ENCODE peak calls at places on chromosome 14, in ten cellular contexts. W, N, R, S, J, O, K, Y, H and A are unnamed samples.

GRCh38 chr14:53857625-53858343 is 98.8 kb downstream of the BMP4 start:
- DNase-seq in O (no peak), W (no peak), S (no peak), K (no peak), H (no peak), J (no peak), N (no peak), R (no peak), Y (no peak), A (no peak)

GRCh38 chr14:75835156-75836141 is 146.3 kb downstream of the TGFB3 start:
- DNase-seq in R (no peak), O (no peak), H (no peak), Y (no peak), S (no peak), J (no peak), W (no peak), K (no peak), N (no peak), A (no peak)

GRCh38 chr14:61749264-61749663 is 13.0 kb upstream of the SNAPC1 start:
- DNase-seq in R (no peak), O (no peak), Y (no peak), H (no peak), S (no peak), W (peak; percentile 37), J (no peak), K (no peak), N (no peak), A (no peak)

GRCh38 chr14:74647834-74648361 is 35.9 kb upstream of the LTBP2 start:
- DNase-seq in O (no peak), Y (no peak), R (peak; percentile 57), S (no peak), N (no peak), J (no peak), H (no peak), K (no peak), W (no peak), A (no peak)

GRCh38 chr14:76676539-76676938 is 84.7 kb upstream of the VASH1 start:
- DNase-seq in R (no peak), W (no peak), O (no peak), J (no peak), S (no peak), N (no peak), K (no peak), Y (no peak), H (no peak), A (no peak)

GRCh38 chr14:91315844-91316267 is 71.4 kb upstream of the GPR68 start:
- DNase-seq in O (peak; percentile 89), K (no peak), N (no peak), H (no peak), W (no peak), Y (no peak), J (no peak), R (no peak), S (no peak), A (no peak)

GRCh38 chr14:96052541-96053105 is 13.5 kb downstream of the C14orf132 start:
- DNase-seq in O (no peak), N (no peak), H (no peak), W (peak; percentile 28), R (no peak), J (no peak), K (no peak), S (peak; percentile 19), Y (no peak), A (no peak)

GRCh38 chr14:86935241-86935640 is 1057.7 kb downstream of the GALC start:
- DNase-seq in K (no peak), Y (no peak), O (no peak), H (no peak), S (no peak), W (peak; percentile 61), J (no peak), N (no peak), R (peak; percentile 85), A (no peak)

GRCh38 chr14:90969493-90970166 is 90.8 kb downstream of the RPS6KA5 start:
- DNase-seq in J (no peak), W (no peak), R (no peak), O (no peak), K (no peak), S (no peak), H (no peak), Y (no peak), N (no peak), A (no peak)

GRCh38 chr14:95452176-95452889 is 64.1 kb downstream of the SYNE3 start:
- DNase-seq in W (no peak), H (peak; percentile 41), S (peak; percentile 60), N (no peak), O (no peak), R (no peak), Y (no peak), J (peak; percentile 48), K (no peak), A (no peak)

GRCh38 chr14:58899317-58899713 is 261.6 kb downstream of the DACT1 start:
- DNase-seq in H (no peak), N (no peak), R (peak; percentile 82), J (no peak), S (no peak), Y (no peak), W (peak; percentile 92), K (peak; percentile 73), O (no peak), A (no peak)

GRCh38 chr14:36105401-36105800 is 71.1 kb downstream of the PTCSC3 start:
- DNase-seq in S (no peak), O (no peak), Y (no peak), J (peak; percentile 16), K (no peak), H (no peak), W (no peak), N (no peak), R (no peak), A (no peak)

GRCh38 chr14:76500011-76500410 is 124.1 kb downstream of the ESRRB start:
- DNase-seq in K (peak; percentile 14), O (no peak), H (no peak), J (no peak), R (no peak), S (no peak), N (peak; percentile 12), Y (no peak), W (peak; percentile 20), A (no peak)

GRCh38 chr14:105945891-105946290 is 419.5 kb downstream of the TMEM121 start:
- DNase-seq in H (no peak), W (no peak), K (no peak), S (no peak), J (no peak), O (no peak), N (no peak), R (no peak), Y (no peak), A (no peak)
- TF ChIP-seq CTCF in H (no peak), W (no peak), K (no peak), S (peak; percentile 19), J (no peak), O (no peak), N (no peak), R (no peak), Y (no peak), A (no peak)

DNA sequence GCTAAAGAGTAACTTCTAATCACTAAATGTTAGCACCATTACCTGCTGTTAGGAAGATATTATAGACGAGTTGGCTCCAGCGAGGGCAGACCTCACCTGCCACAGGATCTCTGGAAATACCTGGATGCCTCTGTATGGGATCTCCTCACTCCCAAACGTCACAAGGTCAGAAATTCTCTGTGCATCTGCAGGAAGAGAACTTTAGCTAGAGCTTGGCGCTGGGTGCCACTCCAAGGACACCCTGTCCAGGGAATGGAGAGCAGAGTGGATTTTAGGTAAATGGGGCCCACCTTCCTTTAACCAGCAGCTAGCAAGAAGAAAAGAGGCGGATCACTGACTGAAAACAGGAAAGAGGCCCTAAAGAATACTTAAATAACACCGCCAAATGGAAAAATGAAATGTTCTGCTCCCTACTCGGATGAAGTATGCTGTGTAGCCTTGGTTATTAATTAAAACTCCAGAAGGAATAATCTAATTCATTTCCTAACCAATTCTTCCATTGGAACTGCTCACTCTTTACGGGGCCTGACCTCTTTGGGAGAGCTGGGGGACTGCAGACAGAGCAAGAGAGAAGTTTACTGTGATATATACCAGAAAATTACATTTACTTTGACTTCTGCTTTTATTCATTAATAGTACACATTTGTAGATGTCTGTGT is 4.2 kb upstream of the FOXG1 start:
- DNase-seq in J (no peak), Y (no peak), N (no peak), O (peak; percentile 16), S (no peak), R (no peak), H (no peak), W (no peak), K (no peak), A (no peak)
- TF ChIP-seq CTCF in J (no peak), Y (no peak), N (no peak), O (no peak), S (no peak), R (no peak), H (no peak), W (no peak), K (no peak), A (no peak)

GRCh38 chr14:103105580-103106168 is 11.1 kb downstream of the EXOC3L4 start:
- DNase-seq in J (no peak), O (peak; percentile 74), H (no peak), R (no peak), S (no peak), Y (no peak), W (no peak), K (no peak), N (no peak), A (no peak)
- TF ChIP-seq CTCF in J (no peak), O (peak; percentile 7), H (no peak), R (no peak), S (peak; percentile 38), Y (no peak), W (peak; percentile 7), K (no peak), N (no peak), A (no peak)

GRCh38 chr14:22888662-22889061 is 5.6 kb downstream of the REM2 start:
- DNase-seq in W (no peak), Y (no peak), R (no peak), N (no peak), K (no peak), J (no peak), S (no peak), O (no peak), H (no peak), A (no peak)

GRCh38 chr14:22887990-22888378 is 5.0 kb downstream of the REM2 start:
- DNase-seq in K (no peak), R (no peak), Y (peak; percentile 82), O (peak; percentile 68), J (no peak), W (no peak), H (no peak), S (no peak), N (no peak), A (no peak)

GRCh38 chr14:22887260-22887989 is 4.4 kb downstream of the REM2 start:
- DNase-seq in N (no peak), K (peak; percentile 63), W (peak; percentile 75), R (peak; percentile 89), Y (peak; percentile 67), S (peak; percentile 67), H (no peak), O (peak; percentile 80), J (peak; percentile 56), A (peak; percentile 25)

GRCh38 chr14:22892488-22892887 is 9.5 kb downstream of the REM2 start:
- DNase-seq in Y (peak; percentile 64), N (no peak), J (no peak), H (no peak), R (no peak), S (no peak), W (no peak), O (no peak), K (no peak), A (no peak)

DNA sequence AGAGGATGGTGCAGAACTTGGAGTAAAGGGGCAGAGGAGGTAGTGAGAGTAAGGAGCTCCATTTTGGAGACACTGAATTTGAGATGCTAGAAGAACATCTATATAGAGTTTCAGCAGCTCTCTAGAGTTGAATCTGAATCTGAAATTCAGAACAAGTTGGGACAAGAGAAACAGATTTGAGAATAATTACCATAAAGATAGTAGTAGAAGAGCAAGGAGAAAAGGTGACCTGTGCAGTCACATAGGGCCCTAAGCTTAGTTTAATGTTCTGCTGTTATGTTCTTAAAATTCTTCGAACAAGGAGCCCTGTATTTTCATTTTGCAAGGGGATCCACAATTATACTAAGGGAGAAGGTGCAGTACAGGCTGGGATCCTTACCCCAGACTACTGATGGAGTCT is 7.4 kb downstream of the REM2 start:
- DNase-seq in H (no peak), K (no peak), N (no peak), J (no peak), W (no peak), R (peak; percentile 34), Y (no peak), O (no peak), S (no peak), A (no peak)
- TF ChIP-seq CTCF in H (no peak), K (no peak), N (no peak), J (no peak), W (no peak), R (no peak), Y (no peak), O (no peak), S (no peak), A (no peak)